ENCODE peak calls at places on chromosomes 5 and 9, in seven cellular contexts. Q, A, N, Y, G, D and I are unnamed samples.

GRCh38 chr9:133141833-133142594 is 21.0 kb upstream of the RALGDS start:
- DNase-seq in Q (no peak), A (peak; percentile 78), N (no peak), Y (no peak), G (no peak), D (no peak), I (no peak)

GRCh38 chr5:120512068-120512467 is 48.0 kb downstream of the PRR16 start:
- DNase-seq in Q (no peak), A (no peak), N (no peak), Y (no peak), G (no peak), D (no peak), I (no peak)

GRCh38 chr5:121462441-121462840 is 389.2 kb upstream of the FTMT start:
- DNase-seq in Q (no peak), A (no peak), N (no peak), Y (no peak), G (no peak), D (no peak), I (no peak)

GRCh38 chr9:134945509-134946275 is 28.0 kb upstream of the FCN1 start:
- DNase-seq in Q (no peak), A (no peak), N (peak; percentile 8), Y (no peak), G (no peak), D (no peak), I (no peak)

GRCh38 chr9:111969061-111969460 is 72.4 kb downstream of the UGCG start:
- DNase-seq in Q (no peak), A (no peak), N (no peak), Y (peak; percentile 64), G (no peak), D (no peak), I (no peak)

GRCh38 chr5:157994906-157995519 is 136.1 kb upstream of the CLINT1 start:
- DNase-seq in Q (peak; percentile 41), A (peak; percentile 40), N (peak; percentile 24), Y (peak; percentile 52), G (peak; percentile 54), D (peak; percentile 86), I (peak; percentile 87)

GRCh38 chr9:95082401-95083084 is 235.0 kb downstream of the FANCC start:
- DNase-seq in Q (no peak), A (no peak), N (peak; percentile 15), Y (no peak), G (no peak), D (no peak), I (no peak)

GRCh38 chr5:109644829-109645228 is 44.9 kb upstream of the MAN2A1 start:
- DNase-seq in Q (no peak), A (no peak), N (no peak), Y (no peak), G (no peak), D (no peak), I (no peak)

GRCh38 chr5:58240286-58240685 is 219.6 kb downstream of the PLK2 start:
- DNase-seq in Q (peak; percentile 55), A (no peak), N (no peak), Y (peak; percentile 44), G (no peak), D (no peak), I (no peak)

GRCh38 chr5:11072556-11072955 is 311.5 kb upstream of the DAP start:
- DNase-seq in Q (no peak), A (no peak), N (no peak), Y (no peak), G (no peak), D (no peak), I (no peak)

GRCh38 chr9:27109621-27110020 is 596 bp downstream of the TEK start:
- DNase-seq in Q (no peak), A (no peak), N (no peak), Y (no peak), G (no peak), D (no peak), I (no peak)

GRCh38 chr9:32490601-32491000 is 35.4 kb downstream of the RIGI start:
- DNase-seq in Q (no peak), A (no peak), N (no peak), Y (no peak), G (no peak), D (no peak), I (no peak)

GRCh38 chr5:135016926-135017325 is 17.1 kb downstream of the PITX1 start:
- DNase-seq in Q (no peak), A (no peak), N (no peak), Y (no peak), G (no peak), D (no peak), I (no peak)

GRCh38 chr5:33339413-33339812 is 101.4 kb upstream of the TARS1 start:
- DNase-seq in Q (no peak), A (no peak), N (no peak), Y (no peak), G (no peak), D (no peak), I (no peak)

GRCh38 chr9:76180541-76180940 is 213.7 kb downstream of the RFK start:
- DNase-seq in Q (no peak), A (no peak), N (no peak), Y (no peak), G (no peak), D (peak; percentile 1), I (no peak)

GRCh38 chr5:97762483-97762882 is 579.4 kb upstream of the RIOK2 start:
- DNase-seq in Q (no peak), A (no peak), N (no peak), Y (no peak), G (no peak), D (no peak), I (no peak)

GRCh38 chr9:134947265-134947955 is 29.7 kb upstream of the FCN1 start:
- DNase-seq in Q (no peak), A (no peak), N (no peak), Y (no peak), G (no peak), D (no peak), I (no peak)

GRCh38 chr5:162684145-162684544 is 616.6 kb downstream of the GABRG2 start:
- DNase-seq in Q (no peak), A (no peak), N (no peak), Y (no peak), G (no peak), D (no peak), I (no peak)

GRCh38 chr9:110049699-110050450 is 158.1 kb downstream of the C9orf152 start:
- DNase-seq in Q (no peak), A (peak; percentile 36), N (no peak), Y (no peak), G (peak; percentile 35), D (peak; percentile 27), I (no peak)

DNA sequence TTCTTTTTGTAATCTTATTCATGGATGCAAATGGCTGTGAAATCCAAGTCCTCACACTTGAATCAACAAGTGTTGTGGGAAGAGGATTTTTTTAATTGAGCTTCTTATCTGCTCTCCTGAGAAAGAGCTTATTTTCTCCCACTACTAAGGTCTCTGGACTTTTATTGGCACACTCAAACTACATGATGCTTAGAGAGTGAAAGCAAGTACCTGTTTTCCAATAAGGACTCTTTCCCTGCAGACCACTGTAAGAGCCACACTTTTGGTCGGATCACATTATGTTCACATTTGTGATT is 546.4 kb upstream of the ARRDC3 start:
- DNase-seq in Q (no peak), A (no peak), N (no peak), Y (no peak), G (no peak), D (no peak), I (no peak)
- TF ChIP-seq CTCF in Q (peak; percentile 47), A (no peak), N (no peak), Y (no peak), G (no peak), D (no peak), I (peak; percentile 2)

GRCh38 chr9:124357591-124358361 is 57.5 kb downstream of the PSMB7 start:
- DNase-seq in Q (no peak), A (no peak), N (no peak), Y (no peak), G (no peak), D (no peak), I (no peak)
- TF ChIP-seq CTCF in Q (peak; percentile 48), A (no peak), N (no peak), Y (no peak), G (no peak), D (no peak), I (peak; percentile 29)

GRCh38 chr5:136689563-136689962 is 324.2 kb upstream of the TRPC7 start:
- DNase-seq in Q (no peak), A (no peak), N (no peak), Y (no peak), G (no peak), D (no peak), I (no peak)

DNA sequence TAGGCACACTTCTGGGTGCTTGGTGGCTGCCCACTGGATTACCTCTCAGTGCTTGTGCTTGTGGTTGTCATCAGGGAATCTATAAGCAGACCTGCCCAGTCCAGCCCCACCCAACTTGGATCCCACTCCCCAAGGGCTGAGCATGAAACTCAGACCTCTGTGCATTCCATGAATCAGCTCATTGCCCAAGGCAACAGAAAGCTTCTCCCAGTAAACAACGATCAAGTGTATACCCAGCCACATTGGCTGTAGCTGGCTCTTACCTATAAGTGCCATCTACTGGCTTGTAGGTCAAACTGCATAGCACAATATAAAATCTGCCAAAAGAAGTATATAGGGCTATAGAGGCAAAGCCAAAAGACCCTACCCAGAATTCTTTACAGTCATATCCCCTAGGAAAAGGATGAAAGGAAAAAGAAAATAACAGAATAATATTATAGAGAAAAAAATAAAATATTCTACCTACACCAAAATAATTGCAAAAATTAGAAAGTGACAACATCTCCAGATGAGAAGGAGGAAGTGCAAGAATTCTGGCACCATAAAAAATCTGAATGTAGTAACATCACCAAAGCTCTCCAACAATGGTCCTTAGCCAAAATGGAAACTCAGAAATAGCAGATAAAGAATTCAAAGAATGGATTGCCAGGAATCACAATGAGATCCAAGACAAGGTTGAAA is 321.0 kb upstream of the TRPC7 start:
- DNase-seq in Q (peak; percentile 81), A (no peak), N (no peak), Y (peak; percentile 1), G (no peak), D (peak; percentile 10), I (no peak)
- TF ChIP-seq CTCF in Q (peak; percentile 79), A (peak; percentile 9), N (no peak), Y (peak; percentile 24), G (peak; percentile 9), D (no peak), I (peak; percentile 29)

DNA sequence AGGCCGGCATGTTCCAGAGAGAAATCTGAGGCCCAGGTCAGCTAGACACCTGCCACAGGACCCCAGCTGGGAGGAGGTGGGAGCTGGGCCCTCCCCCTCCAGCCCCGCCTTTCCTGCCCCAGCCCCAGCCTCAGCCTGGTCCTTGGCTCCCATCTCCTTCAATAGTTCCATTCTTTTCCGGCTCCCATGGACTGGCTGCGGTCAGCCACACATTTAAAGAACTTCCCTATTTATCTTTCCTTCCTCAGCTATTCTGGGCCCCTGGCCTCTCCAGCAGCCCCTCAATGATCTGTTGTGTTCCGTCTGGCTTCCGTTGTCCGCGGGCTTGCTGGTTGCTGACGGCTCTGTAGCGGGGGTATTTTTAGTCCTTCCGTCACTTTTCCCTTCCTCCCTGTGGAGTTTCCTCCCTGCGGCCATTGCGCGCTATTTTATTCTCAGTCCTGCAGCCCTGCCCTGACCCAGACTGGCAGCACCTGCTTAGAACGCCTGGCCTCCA is 73.8 kb downstream of the AMBP start:
- DNase-seq in Q (no peak), A (no peak), N (peak; percentile 45), Y (no peak), G (peak; percentile 41), D (no peak), I (peak; percentile 77)
- TF ChIP-seq CTCF in Q (no peak), A (no peak), N (no peak), Y (no peak), G (no peak), D (no peak), I (no peak)